ENCODE peak calls at places on chromosomes 1 and 21, in eight cellular contexts. S is neural progenitor cell, Q is thoracic aorta, A is GM10248, E is Caco-2, N is GM20000, G is brain microvascular endothelial cell, Z is pancreas. J is an unnamed sample.

GRCh38 chr1:108108119-108108518 is 92.0 kb downstream of the SLC25A24 start:
- DNase-seq in S (no peak), E (no peak), Q (no peak), G (no peak), A (no peak), Z (no peak), N (no peak), J (no peak)

GRCh38 chr1:27556781-27557595 is 47.0 kb downstream of the AHDC1 start:
- DNase-seq in N (peak; percentile 95), A (peak; percentile 91), E (peak; percentile 91), G (peak; percentile 91), S (peak; percentile 88), Z (peak; percentile 93), Q (peak; percentile 91), J (peak; percentile 88)

GRCh38 chr1:48109390-48110009 is 112.3 kb upstream of the TRABD2B start:
- DNase-seq in S (peak; percentile 75), E (no peak), G (peak; percentile 61), N (peak; percentile 31), Q (no peak), A (no peak), Z (no peak), J (no peak)

GRCh38 chr1:221741364-221741970 is 422 bp downstream of the DUSP10 start:
- DNase-seq in Z (no peak), N (no peak), A (peak; percentile 31), Q (no peak), G (no peak), E (no peak), S (peak; percentile 61), J (peak; percentile 30)

GRCh38 chr1:99177465-99177864 is 86.8 kb upstream of the PLPPR4 start:
- DNase-seq in G (no peak), Q (no peak), E (no peak), Z (no peak), N (no peak), S (no peak), A (no peak), J (no peak)

GRCh38 chr1:241221319-241221718 is 135.7 kb downstream of the RGS7 start:
- DNase-seq in A (no peak), E (no peak), S (no peak), G (no peak), N (no peak), Q (no peak), Z (no peak), J (no peak)

GRCh38 chr1:36268981-36269380 is 37.2 kb upstream of the SH3D21 start:
- DNase-seq in N (no peak), S (no peak), E (no peak), G (no peak), Q (no peak), A (no peak), Z (no peak), J (no peak)

GRCh38 chr21:38181101-38181500 is 75.7 kb upstream of the KCNJ15 start:
- DNase-seq in A (no peak), Q (no peak), Z (no peak), G (no peak), N (no peak), E (no peak), S (no peak), J (no peak)

GRCh38 chr1:161773791-161774190 is 7.7 kb downstream of the ATF6 start:
- DNase-seq in N (no peak), Z (no peak), A (no peak), Q (no peak), S (no peak), E (no peak), G (no peak), J (no peak)

GRCh38 chr21:35398366-35398982 is 349.4 kb upstream of the RUNX1 start:
- DNase-seq in E (no peak), N (no peak), G (no peak), Q (no peak), A (no peak), Z (no peak), S (no peak), J (no peak)

GRCh38 chr1:170162385-170163226 is 16.8 kb downstream of the NTMT2 start:
- DNase-seq in S (peak; percentile 73), E (no peak), G (peak; percentile 94), N (no peak), Z (no peak), A (no peak), Q (peak; percentile 22), J (no peak)

GRCh38 chr1:14602131-14602530 is 3.6 kb downstream of the KAZN start:
- DNase-seq in G (no peak), Z (peak; percentile 9), N (no peak), E (no peak), Q (no peak), A (no peak), S (peak; percentile 84), J (no peak)

GRCh38 chr1:3658231-3658615 is 5.9 kb downstream of the TP73 start:
- DNase-seq in N (no peak), G (no peak), Q (no peak), S (no peak), A (no peak), E (no peak), Z (no peak), J (no peak)

GRCh38 chr1:153735090-153735420 is 7.2 kb downstream of the INTS3 start:
- DNase-seq in A (no peak), N (no peak), S (no peak), G (no peak), Z (no peak), Q (no peak), E (no peak), J (no peak)

GRCh38 chr1:21818661-21819060 is 6.6 kb downstream of the LDLRAD2 start:
- DNase-seq in E (peak; percentile 59), Z (no peak), A (peak; percentile 86), Q (no peak), N (peak; percentile 89), S (peak; percentile 73), G (no peak), J (peak; percentile 57)

GRCh38 chr1:12541274-12542137 is 76.5 kb downstream of the DHRS3 start:
- DNase-seq in N (no peak), G (peak; percentile 98), Z (no peak), A (no peak), S (peak; percentile 51), Q (no peak), E (no peak), J (no peak)

GRCh38 chr21:44927587-44928461 is 7.1 kb upstream of the ITGB2 start:
- DNase-seq in S (no peak), E (no peak), Z (no peak), A (peak; percentile 81), G (peak; percentile 13), Q (no peak), N (peak; percentile 83), J (peak; percentile 98)

GRCh38 chr1:181038399-181038873 is 4.7 kb downstream of the MR1 start:
- DNase-seq in S (peak; percentile 76), G (peak; percentile 55), N (peak; percentile 79), Z (peak; percentile 40), E (peak; percentile 79), A (peak; percentile 75), Q (no peak), J (peak; percentile 70)

GRCh38 chr1:29320541-29320940 is 84.2 kb downstream of the PTPRU start:
- DNase-seq in E (no peak), S (no peak), G (no peak), Q (no peak), A (no peak), N (no peak), Z (no peak), J (no peak)

GRCh38 chr1:101316276-101316675 is 79.5 kb downstream of the S1PR1 start:
- DNase-seq in N (no peak), E (no peak), Q (no peak), Z (no peak), S (peak; percentile 65), G (no peak), A (no peak), J (no peak)

GRCh38 chr1:40362699-40363098 is 10.8 kb upstream of the SMAP2 start:
- DNase-seq in Z (no peak), A (no peak), N (no peak), G (peak; percentile 36), E (no peak), S (no peak), Q (no peak), J (no peak)

GRCh38 chr1:201399352-201400126 is 415 bp upstream of the LAD1 start:
- DNase-seq in E (peak; percentile 89), Q (no peak), N (no peak), G (no peak), A (no peak), Z (peak; percentile 88), S (peak; percentile 66), J (no peak)

GRCh38 chr21:33938381-33938780 is 22.8 kb upstream of the ATP5PO start:
- DNase-seq in N (no peak), E (no peak), G (no peak), Q (no peak), A (no peak), S (no peak), Z (no peak), J (no peak)

GRCh38 chr1:30014031-30014430 is 709.4 kb downstream of the MATN1 start:
- DNase-seq in Q (no peak), N (no peak), S (no peak), A (no peak), Z (no peak), E (no peak), G (no peak), J (no peak)

GRCh38 chr1:188665477-188665876 is 1812.2 kb downstream of the BRINP3 start:
- DNase-seq in Z (no peak), G (no peak), Q (no peak), E (no peak), S (no peak), N (no peak), A (no peak), J (no peak)

GRCh38 chr1:1361982-1362423 is 3.6 kb upstream of the MXRA8 start:
- DNase-seq in A (no peak), G (peak; percentile 77), Q (no peak), N (no peak), E (no peak), Z (no peak), S (no peak), J (no peak)
- TF ChIP-seq CTCF in A (no peak), G (peak; percentile 54), Q (no peak), N (no peak), E (no peak), Z (no peak), S (no peak), J (no peak)

GRCh38 chr21:25859264-25859931 is 124.6 kb downstream of the GABPA start:
- DNase-seq in G (no peak), E (no peak), S (no peak), A (no peak), Z (no peak), Q (no peak), N (no peak), J (no peak)
- TF ChIP-seq CTCF in G (no peak), E (no peak), S (no peak), A (no peak), Z (no peak), Q (no peak), N (no peak), J (no peak)

DNA sequence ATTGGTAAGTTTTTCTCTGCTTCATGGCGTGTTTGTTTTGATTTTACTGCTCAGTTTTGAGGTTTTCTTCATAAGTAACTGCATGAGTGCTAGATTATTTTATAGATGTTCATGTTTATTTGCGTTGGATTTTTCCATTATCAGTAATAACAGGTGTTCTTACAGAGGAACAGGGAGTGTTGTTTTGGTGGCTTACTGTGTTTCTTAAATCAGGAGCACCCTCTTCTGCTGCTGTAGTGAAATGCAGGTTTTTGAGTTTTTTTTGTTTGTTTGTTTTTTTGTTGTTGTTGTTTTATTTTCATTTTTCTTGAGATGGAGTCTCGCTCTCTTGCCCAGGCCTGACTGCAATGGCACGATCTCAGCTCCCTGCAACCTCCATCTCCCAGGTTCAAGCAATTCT is 32.6 kb downstream of the CTBS start:
- DNase-seq in A (no peak), E (no peak), N (no peak), Z (no peak), Q (no peak), S (peak; percentile 9), G (no peak), J (no peak)
- TF ChIP-seq CTCF in A (peak; percentile 28), E (peak; percentile 2), N (no peak), Z (no peak), Q (no peak), S (peak; percentile 44), G (no peak), J (peak; percentile 18)

GRCh38 chr1:179105393-179105792 is 23.5 kb downstream of the TOR3A start:
- DNase-seq in Q (no peak), Z (no peak), G (no peak), A (no peak), E (no peak), N (no peak), S (peak; percentile 41), J (peak; percentile 7)
- TF ChIP-seq CTCF in Q (no peak), Z (no peak), G (peak; percentile 71), A (no peak), E (peak; percentile 61), N (no peak), S (peak; percentile 54), J (no peak)

J was measured in activated CD8-positive, alpha-beta T cell treated with anti-CD3 and anti-CD28 coated beads for 36 hours.